ENCODE peak calls at places on chromosome 1, in nine cellular contexts. Q is coronary artery, V is transverse colon, B is prostate gland, Z is GF-D8, N is COR-L47, O is AML-193, M is tibial nerve, R is NCI-H2171 treated with DMSO at 0.1 percent for 48 hours. J is an unnamed sample.

GRCh38 chr1:96538001-96538649 is 183.5 kb upstream of the PTBP2 start:
- DNase-seq in Q (peak), V (peak), B (no peak), Z (no peak), N (no peak), O (no peak), M (peak), R (no peak), J (peak)

GRCh38 chr1:193068013-193068412 is 8.6 kb downstream of the RO60 start:
- DNase-seq in Q (no peak), V (no peak), B (no peak), Z (no peak), N (no peak), O (no peak), M (no peak), R (no peak), J (no peak)

GRCh38 chr1:77900687-77901293 is 12.4 kb downstream of the NEXN start:
- DNase-seq in Q (no peak), V (peak), B (peak), Z (no peak), N (peak), O (peak), M (peak), R (peak), J (peak)

GRCh38 chr1:93681549-93682412 is at the start of gene BCAR3:
- DNase-seq in Q (peak), V (peak), B (peak), Z (no peak), N (peak), O (no peak), M (peak), R (peak), J (peak)

GRCh38 chr1:218454700-218455282 is 109.7 kb downstream of the TGFB2 start:
- DNase-seq in Q (no peak), V (no peak), B (no peak), Z (no peak), N (no peak), O (no peak), M (no peak), R (no peak), J (no peak)

GRCh38 chr1:17574502-17574901 is 35.0 kb downstream of the ARHGEF10L start:
- DNase-seq in Q (no peak), V (no peak), B (no peak), Z (no peak), N (no peak), O (no peak), M (no peak), R (no peak), J (peak)

GRCh38 chr1:10555635-10556429 is 81.1 kb downstream of the PEX14 start:
- DNase-seq in Q (no peak), V (no peak), B (peak), Z (no peak), N (no peak), O (no peak), M (no peak), R (peak), J (no peak)

GRCh38 chr1:165928075-165928731 is 100.8 kb downstream of the UCK2 start:
- DNase-seq in Q (no peak), V (peak), B (no peak), Z (no peak), N (peak), O (peak), M (peak), R (peak), J (peak)

GRCh38 chr1:235888119-235888643 is 21.5 kb upstream of the LYST start:
- DNase-seq in Q (no peak), V (no peak), B (no peak), Z (no peak), N (no peak), O (no peak), M (no peak), R (no peak), J (no peak)

GRCh38 chr1:248686815-248687214 is 15.8 kb downstream of the OR14I1 start:
- DNase-seq in Q (no peak), V (peak), B (no peak), Z (no peak), N (peak), O (peak), M (no peak), R (no peak), J (peak)

GRCh38 chr1:61299468-61299867 is 217.1 kb downstream of the NFIA start:
- DNase-seq in Q (no peak), V (no peak), B (peak), Z (no peak), N (no peak), O (no peak), M (no peak), R (no peak), J (no peak)

GRCh38 chr1:231138221-231138620 is 23.6 kb upstream of the TRIM67 start:
- DNase-seq in Q (no peak), V (no peak), B (no peak), Z (no peak), N (no peak), O (no peak), M (no peak), R (no peak), J (no peak)

GRCh38 chr1:64898107-64898861 is 68.1 kb downstream of the JAK1 start:
- DNase-seq in Q (peak), V (peak), B (peak), Z (no peak), N (peak), O (peak), M (peak), R (peak), J (no peak)

GRCh38 chr1:37919277-37919676 is 27.6 kb downstream of the INPP5B start:
- DNase-seq in Q (no peak), V (no peak), B (no peak), Z (no peak), N (no peak), O (no peak), M (no peak), R (no peak), J (peak)

GRCh38 chr1:157001304-157001703 is 44.2 kb downstream of the ARHGEF11 start:
- DNase-seq in Q (no peak), V (no peak), B (no peak), Z (no peak), N (no peak), O (no peak), M (no peak), R (no peak), J (no peak)